ENCODE peak calls at places on chromosomes 2 and 18, in five cellular contexts. Q, Z, I, K and N are unnamed samples. For H3K4me1, the result is how much of the 10 kb centered on the place peaks cover.

GRCh38 chr18:24534271-24534670 is 73.8 kb downstream of the HRH4 start:
- DNase-seq in Q (no peak), Z (no peak), I (no peak), K (no peak), N (no peak)

GRCh38 chr2:233011268-233012190 is 1.5 kb downstream of the NGEF start:
- DNase-seq in Q (no peak), Z (no peak), I (no peak), K (no peak), N (no peak)

GRCh38 chr2:219274392-219274921 is 4.7 kb upstream of the DNAJB2 start:
- DNase-seq in Q (peak), Z (peak), I (peak), K (no peak), N (peak)

GRCh38 chr18:75208055-75208835 is 694 bp downstream of the PTGR3 start:
- DNase-seq in Q (peak), Z (peak), I (peak), K (peak), N (peak)

GRCh38 chr2:100757621-100758394 is 62.1 kb upstream of the NPAS2 start:
- DNase-seq in Q (no peak), Z (peak), I (no peak), K (peak), N (peak)

GRCh38 chr18:63237486-63237885 is 82.1 kb downstream of the BCL2 start:
- DNase-seq in Q (no peak), Z (no peak), I (peak), K (no peak), N (no peak)

GRCh38 chr2:40220177-40220925 is 231.5 kb downstream of the SLC8A1 start:
- DNase-seq in Q (no peak), Z (peak), I (no peak), K (no peak), N (peak)

GRCh38 chr2:208573559-208573958 is 167.0 kb downstream of the PTH2R start:
- DNase-seq in Q (no peak), Z (no peak), I (no peak), K (no peak), N (no peak)

GRCh38 chr18:44789704-44790103 is 109.0 kb downstream of the SETBP1 start:
- DNase-seq in Q (no peak), Z (no peak), I (peak), K (peak), N (no peak)

GRCh38 chr2:36657703-36658102 is 38.8 kb upstream of the VIT start:
- DNase-seq in Q (no peak), Z (no peak), I (no peak), K (no peak), N (no peak)

GRCh38 chr2:36658277-36658748 is 38.2 kb upstream of the VIT start:
- DNase-seq in Q (no peak), Z (no peak), I (no peak), K (no peak), N (no peak)

GRCh38 chr2:36659872-36660312 is 36.6 kb upstream of the VIT start:
- DNase-seq in Q (no peak), Z (peak), I (no peak), K (peak), N (peak)

GRCh38 chr2:36662638-36663037 is 33.9 kb upstream of the VIT start:
- DNase-seq in Q (no peak), Z (no peak), I (no peak), K (no peak), N (no peak)

GRCh38 chr2:36659218-36659617 is 37.3 kb upstream of the VIT start:
- DNase-seq in Q (no peak), Z (no peak), I (no peak), K (no peak), N (no peak)
- TF ChIP-seq POLR2A in Q (no peak), Z (no peak), I (no peak), K (no peak), N (no peak)

GRCh38 chr2:239194731-239195317 is 206.0 kb downstream of the HDAC4 start:
- DNase-seq in Q (peak), Z (no peak), I (no peak), K (no peak), N (no peak)
- H3K4me3 ChIP-seq in Q (no peak), Z (no peak), I (no peak), K (no peak), N (no peak)

DNA sequence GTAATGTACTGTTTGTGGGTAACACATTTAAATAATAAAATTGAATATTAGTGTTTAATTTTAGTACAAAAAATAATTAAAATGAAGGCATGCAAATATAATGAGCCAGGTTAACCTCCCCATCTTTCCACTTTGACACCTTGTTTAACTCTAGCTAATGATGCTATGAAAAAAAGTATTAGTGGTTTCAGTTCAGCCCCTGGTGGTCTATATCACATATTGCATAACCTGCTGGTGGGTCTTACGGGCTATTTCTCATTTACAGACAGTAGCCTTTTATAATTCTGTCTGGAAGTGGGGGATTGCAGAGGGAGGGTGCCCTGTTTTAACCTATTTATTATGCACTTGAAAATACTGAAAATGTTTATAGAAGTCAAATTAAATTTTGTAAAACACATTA is 380.9 kb downstream of the MTX2 start:
- DNase-seq in Q (no peak), Z (no peak), I (no peak), K (peak), N (no peak)
- H3K4me1 ChIP-seq in Q (under half), Z (under half), I (under half), K (under half), N (under half)

GRCh38 chr2:241315879-241316700 is at the start of gene SEPTIN2:
- DNase-seq in Q (peak), Z (peak), I (peak), K (peak), N (no peak)
- TF ChIP-seq POLR2A in Q (peak), Z (peak), I (peak), K (peak), N (peak)

GRCh38 chr18:26546170-26546874 is 2.0 kb downstream of the KCTD1 start:
- DNase-seq in Q (no peak), Z (no peak), I (no peak), K (peak), N (no peak)

GRCh38 chr18:26545737-26546136 is 2.6 kb downstream of the KCTD1 start:
- DNase-seq in Q (no peak), Z (no peak), I (no peak), K (no peak), N (no peak)

GRCh38 chr18:26548144-26549102 is at the start of gene KCTD1:
- DNase-seq in Q (peak), Z (peak), I (peak), K (peak), N (peak)

GRCh38 chr18:26547302-26548143 is 830 bp downstream of the KCTD1 start:
- DNase-seq in Q (peak), Z (peak), I (peak), K (peak), N (peak)

DNA sequence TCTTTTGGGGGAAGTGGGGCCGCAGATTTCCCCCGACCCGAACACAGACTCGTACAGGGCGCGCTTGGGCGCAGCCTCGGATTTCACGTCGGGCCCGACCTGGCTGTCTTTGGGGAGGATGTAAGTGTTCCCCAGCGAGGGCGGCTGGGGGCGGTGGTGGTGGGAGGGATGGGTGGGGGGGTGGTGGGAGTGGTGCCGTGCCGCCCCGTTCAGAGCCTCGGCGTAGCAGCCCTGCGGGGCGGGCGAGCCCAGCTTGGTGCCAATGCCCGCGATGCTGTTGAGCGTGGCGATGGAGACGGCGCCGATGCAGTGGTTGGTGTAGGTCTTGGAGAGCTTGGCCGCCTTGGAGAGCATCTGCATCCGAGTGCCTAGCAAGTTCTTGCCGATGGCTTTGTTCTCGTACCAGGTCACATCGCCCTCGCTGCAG is 1.5 kb downstream of the KCTD1 start:
- DNase-seq in Q (peak), Z (no peak), I (no peak), K (no peak), N (no peak)
- H3K4me3 ChIP-seq in Q (no peak), Z (no peak), I (no peak), K (no peak), N (no peak)

DNA sequence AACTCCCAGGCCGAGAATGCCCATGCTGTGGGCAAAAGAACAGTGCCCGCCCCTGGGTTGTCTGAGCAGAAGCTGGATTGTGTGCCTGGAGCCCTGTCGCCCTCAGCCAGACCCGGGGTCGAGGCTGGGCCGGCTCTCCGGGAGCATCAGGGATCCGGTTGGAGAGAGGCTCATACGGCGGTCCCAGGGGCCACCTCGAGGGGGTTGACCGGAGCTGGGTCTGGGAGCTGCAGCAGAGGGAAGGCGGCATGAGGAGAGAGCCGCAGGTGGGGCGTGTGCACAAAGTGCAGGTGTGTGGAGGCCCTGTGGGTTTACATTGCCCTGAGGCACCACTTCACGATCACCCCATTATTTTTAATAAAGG is 39.5 kb downstream of the MBP start:
- DNase-seq in Q (no peak), Z (no peak), I (no peak), K (no peak), N (no peak)
- H3K4me1 ChIP-seq in Q (under half), Z (under half), I (under half), K (under half), N (half or more)

GRCh38 chr2:157471078-157471477 is 27.2 kb upstream of the CYTIP start:
- DNase-seq in Q (no peak), Z (no peak), I (no peak), K (no peak), N (no peak)
- TF ChIP-seq POLR2A in Q (no peak), Z (no peak), I (no peak), K (no peak), N (no peak)

DNA sequence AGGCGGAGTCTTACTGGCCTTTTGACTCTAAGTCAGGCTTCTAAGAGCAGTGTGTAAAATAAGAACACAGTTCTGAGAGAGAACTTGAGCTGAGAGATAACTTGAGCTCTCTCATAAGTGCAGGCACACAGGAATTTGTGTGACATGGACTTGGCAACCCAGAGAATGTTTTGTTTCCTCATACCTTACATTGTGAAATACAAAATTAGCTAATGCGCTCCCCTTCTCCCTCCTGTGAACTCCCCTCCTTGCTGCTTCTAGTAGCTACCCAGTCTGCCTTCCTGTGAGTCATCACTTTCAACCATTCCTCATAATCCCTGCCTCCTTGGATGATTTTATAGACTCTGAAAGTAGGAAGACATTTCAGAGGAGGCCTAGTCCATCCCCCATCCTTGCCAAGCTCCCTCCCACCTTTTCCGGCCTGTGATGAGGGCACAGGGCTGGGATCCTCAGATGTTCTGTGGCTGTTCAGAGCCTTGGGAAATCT is 22.6 kb downstream of the FER1L5 start:
- DNase-seq in Q (peak), Z (peak), I (peak), K (peak), N (peak)
- H3K4me3 ChIP-seq in Q (no peak), Z (no peak), I (no peak), K (no peak), N (no peak)

DNA sequence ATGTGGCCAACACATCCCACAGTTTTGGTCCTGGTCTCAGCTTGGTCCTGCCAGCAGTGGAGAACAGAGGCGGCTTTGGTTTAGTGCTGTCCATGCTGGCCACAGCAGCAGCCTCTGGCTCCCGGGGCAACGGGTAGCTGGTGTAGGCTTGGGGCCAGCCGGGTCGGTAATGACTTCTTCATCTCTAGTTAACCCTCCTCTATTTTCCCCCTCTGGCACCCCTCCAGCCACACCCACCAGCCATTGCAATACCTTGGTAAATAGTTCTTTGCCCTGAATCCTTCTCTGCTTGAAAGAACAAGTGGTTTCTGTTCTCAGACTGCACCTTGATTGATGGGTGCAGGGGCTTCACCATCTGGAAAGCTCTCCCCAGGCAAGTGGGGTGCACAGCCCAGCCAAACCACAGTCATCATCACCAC is 31.7 kb upstream of the ZNF396 start:
- DNase-seq in Q (no peak), Z (no peak), I (no peak), K (no peak), N (no peak)
- H3K4me1 ChIP-seq in Q (under half), Z (under half), I (under half), K (under half), N (under half)